ENCODE peak calls at places on chromosomes 13 and 19, in seven cellular contexts. One of them, this sample, is unnamed.

GRCh38 chr13:110055089-110055488 is 251.9 kb downstream of the COL4A1 start:
- DNase-seq in trophoblast cell: no peak
- DNase-seq in IMR-90: peak; percentile 18
- DNase-seq in neuronal stem cell: no peak
- DNase-seq in mesendoderm: no peak
- DNase-seq in H1: no peak
- DNase-seq in mesenchymal stem cell: peak; percentile 25
- DNase-seq in this sample: no peak

GRCh38 chr13:72403396-72404010 is 323.9 kb downstream of the MZT1 start:
- DNase-seq in trophoblast cell: no peak
- DNase-seq in IMR-90: no peak
- DNase-seq in neuronal stem cell: no peak
- DNase-seq in mesendoderm: no peak
- DNase-seq in H1: no peak
- DNase-seq in mesenchymal stem cell: no peak
- DNase-seq in this sample: no peak

GRCh38 chr19:13707901-13708300 is 56.4 kb upstream of the MRI1 start:
- DNase-seq in trophoblast cell: no peak
- DNase-seq in IMR-90: no peak
- DNase-seq in neuronal stem cell: no peak
- DNase-seq in mesendoderm: no peak
- DNase-seq in H1: no peak
- DNase-seq in mesenchymal stem cell: no peak
- DNase-seq in this sample: no peak

GRCh38 chr13:57030671-57031070 is 110.0 kb upstream of the PRR20A start:
- DNase-seq in trophoblast cell: no peak
- DNase-seq in IMR-90: no peak
- DNase-seq in neuronal stem cell: no peak
- DNase-seq in mesendoderm: no peak
- DNase-seq in H1: no peak
- DNase-seq in mesenchymal stem cell: no peak
- DNase-seq in this sample: no peak

GRCh38 chr13:104773775-104774174 is 1707.6 kb upstream of the SLC10A2 start:
- DNase-seq in trophoblast cell: peak; percentile 77
- DNase-seq in IMR-90: peak; percentile 54
- DNase-seq in neuronal stem cell: peak; percentile 35
- DNase-seq in mesendoderm: peak; percentile 78
- DNase-seq in H1: no peak
- DNase-seq in mesenchymal stem cell: peak; percentile 82
- DNase-seq in this sample: no peak

GRCh38 chr19:7191946-7192691 is 102.1 kb downstream of the INSR start:
- DNase-seq in trophoblast cell: no peak
- DNase-seq in IMR-90: no peak
- DNase-seq in neuronal stem cell: no peak
- DNase-seq in mesendoderm: no peak
- DNase-seq in H1: no peak
- DNase-seq in mesenchymal stem cell: no peak
- DNase-seq in this sample: no peak

GRCh38 chr13:79805317-79805716 is 324.4 kb downstream of the NDFIP2 start:
- DNase-seq in trophoblast cell: no peak
- DNase-seq in IMR-90: no peak
- DNase-seq in neuronal stem cell: no peak
- DNase-seq in mesendoderm: peak; percentile 85
- DNase-seq in H1: no peak
- DNase-seq in mesenchymal stem cell: no peak
- DNase-seq in this sample: no peak

GRCh38 chr19:47755762-47756626 is 10.6 kb downstream of the NOP53 start:
- DNase-seq in trophoblast cell: no peak
- DNase-seq in IMR-90: no peak
- DNase-seq in neuronal stem cell: no peak
- DNase-seq in mesendoderm: no peak
- DNase-seq in H1: no peak
- DNase-seq in mesenchymal stem cell: no peak
- DNase-seq in this sample: no peak

GRCh38 chr19:1938071-1938470 is 2.9 kb upstream of the CSNK1G2 start:
- DNase-seq in trophoblast cell: no peak
- DNase-seq in IMR-90: no peak
- DNase-seq in neuronal stem cell: no peak
- DNase-seq in mesendoderm: peak; percentile 49
- DNase-seq in H1: no peak
- DNase-seq in mesenchymal stem cell: no peak
- DNase-seq in this sample: no peak

GRCh38 chr13:46782066-46782465 is 14.9 kb downstream of the ESD start:
- DNase-seq in trophoblast cell: no peak
- DNase-seq in IMR-90: no peak
- DNase-seq in neuronal stem cell: no peak
- DNase-seq in mesendoderm: no peak
- DNase-seq in H1: no peak
- DNase-seq in mesenchymal stem cell: no peak
- DNase-seq in this sample: no peak

GRCh38 chr19:39677931-39678889 is 22.5 kb downstream of the LGALS16 start:
- DNase-seq in trophoblast cell: no peak
- DNase-seq in IMR-90: peak; percentile 39
- DNase-seq in neuronal stem cell: no peak
- DNase-seq in mesendoderm: no peak
- DNase-seq in H1: no peak
- DNase-seq in mesenchymal stem cell: no peak
- DNase-seq in this sample: no peak

GRCh38 chr13:111491659-111492058 is 171.2 kb downstream of the TEX29 start:
- DNase-seq in trophoblast cell: no peak
- DNase-seq in IMR-90: no peak
- DNase-seq in neuronal stem cell: no peak
- DNase-seq in mesendoderm: no peak
- DNase-seq in H1: no peak
- DNase-seq in mesenchymal stem cell: no peak
- DNase-seq in this sample: no peak

GRCh38 chr13:19782049-19782726 is 557 bp downstream of the PSPC1 start:
- DNase-seq in trophoblast cell: peak; percentile 54
- DNase-seq in IMR-90: peak; percentile 45
- DNase-seq in neuronal stem cell: peak; percentile 26
- DNase-seq in mesendoderm: peak; percentile 51
- DNase-seq in H1: no peak
- DNase-seq in mesenchymal stem cell: peak; percentile 70
- DNase-seq in this sample: no peak

GRCh38 chr19:13899912-13900584 is 5.9 kb downstream of the BRME1 start:
- DNase-seq in trophoblast cell: no peak
- DNase-seq in IMR-90: peak; percentile 36
- DNase-seq in neuronal stem cell: no peak
- DNase-seq in mesendoderm: no peak
- DNase-seq in H1: no peak
- DNase-seq in mesenchymal stem cell: peak; percentile 40
- DNase-seq in this sample: no peak

GRCh38 chr19:15829786-15830185 is 14.3 kb upstream of the OR10H1 start:
- DNase-seq in trophoblast cell: peak; percentile 22
- DNase-seq in IMR-90: no peak
- DNase-seq in neuronal stem cell: no peak
- DNase-seq in mesendoderm: no peak
- DNase-seq in H1: no peak
- DNase-seq in mesenchymal stem cell: no peak
- DNase-seq in this sample: no peak

GRCh38 chr19:10086904-10087256 is 763 bp downstream of the SHFL start:
- DNase-seq in trophoblast cell: no peak
- DNase-seq in IMR-90: no peak
- DNase-seq in neuronal stem cell: no peak
- DNase-seq in mesendoderm: no peak
- DNase-seq in H1: no peak
- DNase-seq in mesenchymal stem cell: no peak
- DNase-seq in this sample: no peak

GRCh38 chr19:18173572-18174294 is at the start of gene IFI30:
- DNase-seq in trophoblast cell: peak; percentile 57
- DNase-seq in IMR-90: no peak
- DNase-seq in neuronal stem cell: no peak
- DNase-seq in mesendoderm: peak; percentile 77
- DNase-seq in H1: no peak
- DNase-seq in mesenchymal stem cell: peak; percentile 69
- DNase-seq in this sample: peak; percentile 89

GRCh38 chr19:8304841-8305621 is 3.1 kb downstream of the CD320 start:
- DNase-seq in trophoblast cell: peak; percentile 67
- DNase-seq in IMR-90: no peak
- DNase-seq in neuronal stem cell: peak; percentile 21
- DNase-seq in mesendoderm: peak; percentile 82
- DNase-seq in H1: no peak
- DNase-seq in mesenchymal stem cell: no peak
- DNase-seq in this sample: peak; percentile 93

GRCh38 chr19:53581871-53582279 is 43.9 kb downstream of the ZNF331 start:
- DNase-seq in trophoblast cell: peak; percentile 75
- DNase-seq in IMR-90: no peak
- DNase-seq in neuronal stem cell: no peak
- DNase-seq in mesendoderm: peak; percentile 70
- DNase-seq in H1: no peak
- DNase-seq in mesenchymal stem cell: no peak
- DNase-seq in this sample: peak; percentile 65

GRCh38 chr19:53577968-53578367 is 40.0 kb downstream of the ZNF331 start:
- DNase-seq in trophoblast cell: peak; percentile 78
- DNase-seq in IMR-90: no peak
- DNase-seq in neuronal stem cell: no peak
- DNase-seq in mesendoderm: no peak
- DNase-seq in H1: no peak
- DNase-seq in mesenchymal stem cell: no peak
- DNase-seq in this sample: no peak

GRCh38 chr19:53579518-53579917 is 41.6 kb downstream of the ZNF331 start:
- DNase-seq in trophoblast cell: no peak
- DNase-seq in IMR-90: no peak
- DNase-seq in neuronal stem cell: no peak
- DNase-seq in mesendoderm: no peak
- DNase-seq in H1: no peak
- DNase-seq in mesenchymal stem cell: no peak
- DNase-seq in this sample: no peak

GRCh38 chr19:53583181-53583580 is 45.2 kb downstream of the ZNF331 start:
- DNase-seq in trophoblast cell: peak; percentile 38
- DNase-seq in IMR-90: no peak
- DNase-seq in neuronal stem cell: no peak
- DNase-seq in mesendoderm: no peak
- DNase-seq in H1: no peak
- DNase-seq in mesenchymal stem cell: no peak
- DNase-seq in this sample: no peak

DNA sequence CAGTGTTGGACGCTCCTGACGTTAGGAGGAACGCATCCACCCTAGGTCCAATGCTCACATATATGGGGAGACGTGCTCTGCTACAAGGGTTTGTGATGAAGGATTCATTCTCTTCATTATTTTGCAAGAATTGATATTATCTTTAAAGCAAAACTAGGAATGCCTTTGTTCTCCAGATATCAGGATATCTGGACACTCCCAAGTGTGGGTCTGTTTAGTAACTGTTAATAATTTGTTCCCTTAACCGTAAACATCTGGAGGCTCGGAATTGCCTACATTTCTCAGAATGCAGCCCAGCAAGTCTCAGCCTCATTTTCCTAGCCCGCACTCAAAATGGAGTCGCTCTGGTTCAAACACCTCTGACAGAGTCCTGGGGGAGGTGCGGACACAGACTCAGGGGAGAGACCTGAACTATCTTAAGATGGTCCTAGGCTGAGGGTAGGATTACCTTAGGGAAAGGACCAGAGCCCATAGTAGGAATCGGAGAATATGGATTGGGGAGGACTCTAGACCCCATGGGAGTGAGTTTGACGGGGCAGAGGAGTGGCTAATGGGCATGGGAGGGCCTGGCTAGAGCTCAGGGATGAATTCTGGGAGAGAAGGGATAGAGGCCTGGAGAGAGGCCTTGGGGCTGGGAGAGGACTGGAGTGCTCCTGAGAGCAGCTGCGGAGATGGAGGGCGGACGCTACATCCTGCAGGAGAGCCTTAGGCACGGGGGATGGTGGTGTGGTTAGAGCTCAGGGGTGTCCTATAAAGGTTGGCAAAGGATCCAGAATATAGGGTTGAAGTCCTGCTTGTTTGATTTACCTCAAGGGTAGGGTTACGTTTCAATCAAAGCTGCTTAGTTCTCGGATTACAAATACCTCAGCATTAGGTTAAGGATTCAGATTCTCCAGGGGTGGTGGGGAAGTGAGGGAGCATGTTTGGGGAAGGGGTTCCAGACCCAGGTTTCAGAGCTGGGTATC is 43.2 kb downstream of the ZNF331 start:
- DNase-seq in trophoblast cell: peak; percentile 96
- DNase-seq in IMR-90: no peak
- DNase-seq in neuronal stem cell: no peak
- DNase-seq in mesendoderm: peak; percentile 18
- DNase-seq in H1: no peak
- DNase-seq in mesenchymal stem cell: no peak
- DNase-seq in this sample: peak; percentile 39
- H2BK5ac ChIP-seq in trophoblast cell: peak overlapping the region; percentile 83
- H2BK5ac ChIP-seq in IMR-90: no peak overlapping the region
- H2BK5ac ChIP-seq in neuronal stem cell: no peak overlapping the region
- H2BK5ac ChIP-seq in mesendoderm: no peak overlapping the region
- H2BK5ac ChIP-seq in H1: peak overlapping the region; percentile 92
- H2BK5ac ChIP-seq in mesenchymal stem cell: no peak overlapping the region
- H2BK5ac ChIP-seq in this sample: no peak overlapping the region

GRCh38 chr19:51145926-51146493 is 3.9 kb downstream of the SIGLEC7 start:
- DNase-seq in trophoblast cell: no peak
- DNase-seq in IMR-90: no peak
- DNase-seq in neuronal stem cell: no peak
- DNase-seq in mesendoderm: no peak
- DNase-seq in H1: no peak
- DNase-seq in mesenchymal stem cell: no peak
- DNase-seq in this sample: no peak
- H2BK5ac ChIP-seq in trophoblast cell: no peak overlapping the region
- H2BK5ac ChIP-seq in IMR-90: no peak overlapping the region
- H2BK5ac ChIP-seq in neuronal stem cell: no peak overlapping the region
- H2BK5ac ChIP-seq in mesendoderm: no peak overlapping the region
- H2BK5ac ChIP-seq in H1: no peak overlapping the region
- H2BK5ac ChIP-seq in mesenchymal stem cell: no peak overlapping the region
- H2BK5ac ChIP-seq in this sample: no peak overlapping the region

GRCh38 chr13:113207890-113208423 is 512 bp downstream of the PCID2 start:
- DNase-seq in trophoblast cell: peak; percentile 88
- DNase-seq in IMR-90: peak; percentile 59
- DNase-seq in neuronal stem cell: peak; percentile 50
- DNase-seq in mesendoderm: peak; percentile 70
- DNase-seq in H1: no peak
- DNase-seq in mesenchymal stem cell: peak; percentile 77
- DNase-seq in this sample: peak; percentile 47
- H2BK5ac ChIP-seq in trophoblast cell: peak overlapping the region; percentile 34
- H2BK5ac ChIP-seq in IMR-90: peak overlapping the region; percentile 83
- H2BK5ac ChIP-seq in neuronal stem cell: no peak overlapping the region
- H2BK5ac ChIP-seq in mesendoderm: no peak overlapping the region
- H2BK5ac ChIP-seq in H1: peak overlapping the region; percentile 92
- H2BK5ac ChIP-seq in mesenchymal stem cell: no peak overlapping the region
- H2BK5ac ChIP-seq in this sample: no peak overlapping the region

DNA sequence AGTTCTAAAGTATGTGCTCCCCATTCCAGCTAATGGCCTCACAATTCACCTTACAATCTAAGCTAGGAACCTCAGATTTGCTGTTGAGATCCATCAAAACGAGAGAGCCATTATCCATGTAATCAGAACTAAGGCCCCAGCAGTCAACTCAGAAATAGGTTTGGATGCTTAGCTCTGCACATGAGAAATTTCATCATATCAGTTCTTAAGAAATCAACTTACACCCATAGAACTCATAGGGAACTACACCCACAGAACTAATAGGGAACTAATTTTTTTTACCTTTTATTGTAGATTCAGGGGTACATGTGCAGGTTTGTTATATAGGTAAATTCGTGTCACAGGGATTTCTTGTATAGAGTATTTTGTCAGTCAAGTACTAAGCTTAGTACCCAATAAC is 28.7 kb downstream of the CYSLTR2 start:
- DNase-seq in trophoblast cell: no peak
- DNase-seq in IMR-90: no peak
- DNase-seq in neuronal stem cell: no peak
- DNase-seq in mesendoderm: no peak
- DNase-seq in H1: no peak
- DNase-seq in mesenchymal stem cell: no peak
- DNase-seq in this sample: no peak
- H2BK5ac ChIP-seq in trophoblast cell: no peak overlapping the region
- H2BK5ac ChIP-seq in IMR-90: no peak overlapping the region
- H2BK5ac ChIP-seq in neuronal stem cell: no peak overlapping the region
- H2BK5ac ChIP-seq in mesendoderm: no peak overlapping the region
- H2BK5ac ChIP-seq in H1: no peak overlapping the region
- H2BK5ac ChIP-seq in mesenchymal stem cell: no peak overlapping the region
- H2BK5ac ChIP-seq in this sample: no peak overlapping the region

This sample was measured in H9.